ENCODE peak calls at places on chromosomes 11 and 22, in five cellular contexts. X is left ventricle myocardium inferior, R is astrocyte of the cerebellum, A is heart right ventricle, N is AG04450. P is an unnamed sample.

GRCh38 chr11:75031224-75031753 is 42.6 kb downstream of the NEU3 start:
- DNase-seq in X (no peak), R (no peak), A (no peak), N (peak), P (no peak)

GRCh38 chr11:133906746-133907145 is 50.0 kb downstream of the IGSF9B start:
- DNase-seq in X (no peak), R (no peak), A (no peak), N (no peak), P (no peak)

GRCh38 chr11:105092255-105093239 is 47.0 kb downstream of the CARD18 start:
- DNase-seq in X (no peak), R (no peak), A (no peak), N (no peak), P (no peak)

GRCh38 chr11:37952035-37952434 is 1354.0 kb upstream of the RAG2 start:
- DNase-seq in X (no peak), R (no peak), A (no peak), N (no peak), P (no peak)

GRCh38 chr11:28760676-28761390 is 652.6 kb downstream of the METTL15 start:
- DNase-seq in X (no peak), R (peak), A (no peak), N (no peak), P (no peak)

GRCh38 chr11:61281581-61282250 is 13.4 kb downstream of the VWCE start:
- DNase-seq in X (peak), R (no peak), A (no peak), N (no peak), P (no peak)

GRCh38 chr11:1437500-1437899 is 47.8 kb downstream of the BRSK2 start:
- DNase-seq in X (peak), R (no peak), A (peak), N (no peak), P (no peak)

GRCh38 chr11:73379189-73379880 is 3.1 kb downstream of the RELT start:
- DNase-seq in X (no peak), R (no peak), A (no peak), N (no peak), P (peak)

GRCh38 chr11:21511835-21512440 is 680.9 kb upstream of the ANO5 start:
- DNase-seq in X (peak), R (peak), A (no peak), N (no peak), P (peak)

GRCh38 chr11:8360086-8360828 is 96.6 kb upstream of the LMO1 start:
- DNase-seq in X (no peak), R (no peak), A (no peak), N (no peak), P (no peak)

GRCh38 chr22:20435436-20436308 is 2.0 kb downstream of the SCARF2 start:
- DNase-seq in X (no peak), R (no peak), A (no peak), N (no peak), P (no peak)

GRCh38 chr11:47857485-47858168 is 9.5 kb upstream of the NUP160 start:
- DNase-seq in X (no peak), R (no peak), A (no peak), N (no peak), P (no peak)

GRCh38 chr11:64246874-64247728 is at the start of gene PPP1R14B:
- DNase-seq in X (peak), R (peak), A (peak), N (peak), P (no peak)

GRCh38 chr11:33670250-33671011 is 30.2 kb downstream of the C11orf91 start:
- DNase-seq in X (no peak), R (no peak), A (no peak), N (no peak), P (no peak)

GRCh38 chr11:61803889-61804647 is 11.4 kb downstream of the FEN1 start:
- DNase-seq in X (no peak), R (no peak), A (no peak), N (no peak), P (no peak)

GRCh38 chr11:3123761-3124733 is 41.1 kb downstream of the OSBPL5 start:
- DNase-seq in X (peak), R (peak), A (peak), N (peak), P (peak)

GRCh38 chr11:33996498-33997454 is 54.8 kb upstream of the CAPRIN1 start:
- DNase-seq in X (peak), R (peak), A (peak), N (peak), P (peak)

GRCh38 chr11:26335903-26336302 is 4.0 kb downstream of the ANO3 start:
- DNase-seq in X (no peak), R (no peak), A (no peak), N (no peak), P (no peak)

GRCh38 chr11:115170133-115170815 is 333.9 kb downstream of the CADM1 start:
- DNase-seq in X (no peak), R (peak), A (no peak), N (no peak), P (no peak)

GRCh38 chr11:65865550-65866172 is 5.4 kb downstream of the MUS81 start:
- DNase-seq in X (peak), R (no peak), A (no peak), N (no peak), P (no peak)

GRCh38 chr11:11750479-11750878 is 91.3 kb upstream of the USP47 start:
- DNase-seq in X (no peak), R (no peak), A (no peak), N (no peak), P (no peak)

GRCh38 chr22:43004362-43005035 is 10.4 kb downstream of the PACSIN2 start:
- DNase-seq in X (no peak), R (peak), A (no peak), N (no peak), P (no peak)

GRCh38 chr22:48091060-48091650 is 1328.7 kb downstream of the TBC1D22A start:
- DNase-seq in X (no peak), R (no peak), A (no peak), N (no peak), P (no peak)

GRCh38 chr22:42670921-42671709 is 21.9 kb upstream of the CYB5R3 start:
- DNase-seq in X (no peak), R (no peak), A (peak), N (no peak), P (no peak)

GRCh38 chr11:79236541-79236971 is 204.3 kb downstream of the TENM4 start:
- DNase-seq in X (no peak), R (no peak), A (peak), N (peak), P (no peak)

GRCh38 chr11:57094206-57094940 is 87.4 kb upstream of the LRRC55 start:
- DNase-seq in X (no peak), R (no peak), A (no peak), N (no peak), P (no peak)

GRCh38 chr11:133078591-133079179 is 453.6 kb downstream of the OPCML start:
- DNase-seq in X (no peak), R (peak), A (peak), N (no peak), P (peak)

GRCh38 chr11:70381350-70381749 is 17.0 kb upstream of the CTTN start:
- DNase-seq in X (no peak), R (no peak), A (no peak), N (no peak), P (no peak)

GRCh38 chr11:85595285-85595884 is 31.8 kb downstream of the DLG2 start:
- DNase-seq in X (no peak), R (peak), A (no peak), N (peak), P (peak)

GRCh38 chr22:30044369-30044768 is 35.9 kb upstream of the HORMAD2 start:
- DNase-seq in X (no peak), R (peak), A (no peak), N (peak), P (no peak)

GRCh38 chr11:31340903-31341572 is 28.5 kb downstream of the DCDC1 start:
- DNase-seq in X (no peak), R (peak), A (no peak), N (no peak), P (no peak)

GRCh38 chr11:14499178-14499559 is 442 bp downstream of the COPB1 start:
- DNase-seq in X (peak), R (no peak), A (peak), N (no peak), P (no peak)

GRCh38 chr11:2929880-2930704 is 872 bp upstream of the PHLDA2 start:
- DNase-seq in X (no peak), R (no peak), A (no peak), N (peak), P (no peak)

GRCh38 chr11:102780491-102780918 is at the start of gene MMP10:
- DNase-seq in X (no peak), R (peak), A (no peak), N (peak), P (peak)

GRCh38 chr11:70524096-70524922 is 126.0 kb downstream of the CTTN start:
- DNase-seq in X (no peak), R (no peak), A (no peak), N (no peak), P (no peak)

GRCh38 chr11:36374726-36375125 is 78.6 kb downstream of the PRR5L start:
- DNase-seq in X (no peak), R (no peak), A (no peak), N (no peak), P (no peak)

GRCh38 chr22:25774575-25775026 is 32.6 kb downstream of the MYO18B start:
- DNase-seq in X (no peak), R (no peak), A (no peak), N (no peak), P (no peak)

GRCh38 chr22:21932347-21932746 is 20.3 kb downstream of the PPM1F start:
- DNase-seq in X (no peak), R (no peak), A (no peak), N (no peak), P (no peak)

GRCh38 chr22:23147632-23148387 is 2.5 kb downstream of the RAB36 start:
- DNase-seq in X (no peak), R (no peak), A (no peak), N (peak), P (peak)

DNA sequence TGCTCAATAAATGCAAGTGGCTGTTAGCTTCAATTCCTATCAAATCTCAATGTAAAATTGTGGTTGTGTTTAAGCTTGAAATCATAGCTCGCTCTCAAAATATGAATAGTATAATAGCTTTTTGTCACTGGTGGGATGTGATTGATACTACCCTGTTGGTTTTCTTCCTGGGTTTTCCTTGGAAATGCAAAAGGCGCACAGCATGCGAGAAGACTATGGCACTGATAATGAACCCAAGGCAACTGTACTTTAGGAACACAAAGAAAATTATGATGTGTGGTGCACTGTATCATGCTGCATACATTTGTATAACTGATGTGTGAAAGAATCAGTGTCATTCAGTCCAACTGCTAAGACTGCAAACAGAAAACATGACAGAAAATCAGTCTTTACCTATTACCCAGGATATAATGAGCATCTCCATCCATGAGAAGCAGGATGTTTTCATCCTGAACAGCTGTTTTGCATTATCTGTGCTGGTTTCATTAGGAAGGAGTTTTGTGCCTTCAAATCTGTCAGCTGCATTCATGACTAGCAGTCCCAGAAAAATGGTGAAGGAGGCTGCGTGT is 101.2 kb downstream of the TRPC6 start:
- DNase-seq in X (no peak), R (no peak), A (no peak), N (no peak), P (no peak)
- TF ChIP-seq CTCF in X (no peak), R (no peak), A (no peak), N (no peak), P (no peak)

GRCh38 chr22:44753189-44754042 is 1.0 kb downstream of the ARHGAP8 start:
- DNase-seq in X (no peak), R (peak), A (no peak), N (no peak), P (peak)
- H3K4me3 ChIP-seq in X (no peak), R (no peak), A (no peak), N (no peak), P (peak)

DNA sequence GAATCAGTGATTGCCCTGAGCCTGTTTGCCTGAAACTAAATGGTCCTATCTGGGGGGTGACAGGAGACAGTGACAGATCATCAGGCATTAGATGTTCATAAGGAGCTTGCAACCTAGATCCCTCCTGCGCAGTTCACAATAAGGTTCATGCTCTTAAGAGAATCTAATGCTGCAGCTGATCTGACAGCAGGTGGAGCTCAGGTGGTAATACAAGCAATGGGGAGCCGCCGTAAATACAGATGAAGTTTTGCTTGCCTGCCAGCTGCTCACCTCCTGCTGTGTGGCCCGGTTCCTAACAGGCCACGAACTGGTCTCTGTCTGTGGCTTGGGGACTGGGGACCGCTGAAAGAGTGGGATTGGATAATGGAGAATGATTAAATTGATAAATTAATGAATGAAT is 14.0 kb downstream of the NOX4 start:
- DNase-seq in X (no peak), R (no peak), A (no peak), N (no peak), P (peak)
- TF ChIP-seq CTCF in X (no peak), R (no peak), A (no peak), N (no peak), P (peak)

DNA sequence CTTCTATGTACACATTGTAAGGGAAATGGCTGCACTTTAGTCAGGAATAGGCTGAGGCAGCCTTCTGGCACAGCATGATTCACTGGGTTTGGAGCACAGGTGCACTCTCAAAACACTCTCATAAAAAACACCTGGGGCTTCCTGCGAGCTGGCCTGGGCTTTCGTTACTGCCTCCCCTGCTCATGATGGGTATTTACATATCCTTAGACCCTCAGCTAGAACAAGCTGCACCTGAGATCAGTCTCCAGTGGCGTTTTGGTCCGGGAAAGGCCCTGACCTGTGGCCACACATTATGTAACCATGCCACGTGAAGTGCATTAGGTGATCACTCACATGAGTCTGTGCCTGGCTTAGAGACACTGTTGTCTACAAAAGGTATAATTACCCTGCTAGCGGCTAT is 321.7 kb downstream of the TMEM135 start:
- DNase-seq in X (no peak), R (no peak), A (no peak), N (no peak), P (no peak)
- H3K4me3 ChIP-seq in X (no peak), R (no peak), A (no peak), N (no peak), P (no peak)

GRCh38 chr11:15918212-15918611 is 438.1 kb downstream of the SOX6 start:
- DNase-seq in X (no peak), R (no peak), A (no peak), N (no peak), P (peak)
- TF ChIP-seq CTCF in X (no peak), R (no peak), A (no peak), N (no peak), P (peak)

P was measured in LNCaP clone FGC.